ENCODE peak calls at places on chromosome 14, in seven cellular contexts. X is GM12865, C is cardiac muscle cell, Y is neural progenitor cell, O is astrocyte of the spinal cord, V is GM23248, B is HepG2. K is an unnamed sample.

GRCh38 chr14:69876848-69877306 is 2.3 kb upstream of the SMOC1 start:
- DNase-seq in X (no peak), C (no peak), Y (no peak), O (no peak), V (no peak), B (peak), K (no peak)

GRCh38 chr14:75370416-75371205 is 57.2 kb upstream of the JDP2 start:
- DNase-seq in X (no peak), C (no peak), Y (no peak), O (no peak), V (no peak), B (no peak), K (no peak)

GRCh38 chr14:91396959-91397815 is 20.4 kb downstream of the CCDC88C start:
- DNase-seq in X (peak), C (no peak), Y (no peak), O (no peak), V (no peak), B (no peak), K (peak)

GRCh38 chr14:90484291-90484690 is 87.5 kb downstream of the CALM1 start:
- DNase-seq in X (no peak), C (no peak), Y (no peak), O (no peak), V (no peak), B (no peak), K (no peak)

GRCh38 chr14:79862045-79862444 is 349.3 kb downstream of the DIO2 start:
- DNase-seq in X (no peak), C (no peak), Y (no peak), O (no peak), V (no peak), B (no peak), K (no peak)

GRCh38 chr14:105685003-105685402 is 158.6 kb downstream of the TMEM121 start:
- DNase-seq in X (peak), C (no peak), Y (no peak), O (no peak), V (no peak), B (no peak), K (no peak)

GRCh38 chr14:99758121-99758871 is 34.9 kb upstream of the EML1 start:
- DNase-seq in X (no peak), C (no peak), Y (peak), O (peak), V (peak), B (no peak), K (peak)

GRCh38 chr14:31937730-31938346 is 139.3 kb upstream of the ARHGAP5 start:
- DNase-seq in X (peak), C (no peak), Y (no peak), O (peak), V (peak), B (peak), K (no peak)

GRCh38 chr14:54395284-54395683 is 1.5 kb upstream of the CDKN3 start:
- DNase-seq in X (no peak), C (no peak), Y (no peak), O (no peak), V (no peak), B (no peak), K (no peak)

GRCh38 chr14:54572316-54572715 is 5.4 kb downstream of the SAMD4A start:
- DNase-seq in X (peak), C (peak), Y (peak), O (no peak), V (peak), B (peak), K (peak)

GRCh38 chr14:79668941-79669340 is 542.4 kb downstream of the DIO2 start:
- DNase-seq in X (no peak), C (no peak), Y (no peak), O (no peak), V (no peak), B (no peak), K (no peak)

GRCh38 chr14:21106191-21106505 is 5.3 kb downstream of the TMEM253 start:
- DNase-seq in X (no peak), C (no peak), Y (no peak), O (no peak), V (peak), B (no peak), K (no peak)

GRCh38 chr14:59275668-59276067 is 87.2 kb downstream of the DAAM1 start:
- DNase-seq in X (peak), C (no peak), Y (no peak), O (peak), V (peak), B (peak), K (no peak)

GRCh38 chr14:101590062-101590461 is 28.8 kb downstream of the DIO3 start:
- DNase-seq in X (no peak), C (no peak), Y (no peak), O (no peak), V (no peak), B (no peak), K (no peak)

GRCh38 chr14:90521121-90521929 is 124.5 kb downstream of the CALM1 start:
- DNase-seq in X (no peak), C (peak), Y (no peak), O (peak), V (peak), B (no peak), K (no peak)

GRCh38 chr14:26856832-26857508 is 259.1 kb upstream of the NOVA1 start:
- DNase-seq in X (no peak), C (no peak), Y (no peak), O (no peak), V (no peak), B (no peak), K (no peak)

GRCh38 chr14:35213869-35214387 is 78.3 kb upstream of the PSMA6 start:
- DNase-seq in X (no peak), C (no peak), Y (no peak), O (peak), V (peak), B (peak), K (no peak)

GRCh38 chr14:68784298-68784910 is 8.5 kb downstream of the ZFP36L1 start:
- DNase-seq in X (peak), C (no peak), Y (no peak), O (no peak), V (peak), B (peak), K (no peak)

GRCh38 chr14:73500360-73500759 is 9.6 kb downstream of the RIOX1 start:
- DNase-seq in X (no peak), C (no peak), Y (no peak), O (no peak), V (no peak), B (no peak), K (no peak)

GRCh38 chr14:92470215-92470614 is 43.4 kb upstream of the RIN3 start:
- DNase-seq in X (no peak), C (no peak), Y (no peak), O (peak), V (peak), B (no peak), K (no peak)

GRCh38 chr14:94174622-94175402 is 690 bp downstream of the PPP4R4 start:
- DNase-seq in X (no peak), C (no peak), Y (peak), O (no peak), V (peak), B (no peak), K (peak)

GRCh38 chr14:21723431-21724045 is 49.9 kb upstream of the OR4E1 start:
- DNase-seq in X (peak), C (peak), Y (peak), O (no peak), V (peak), B (peak), K (peak)

GRCh38 chr14:71290960-71291466 is 383.8 kb downstream of the PCNX1 start:
- DNase-seq in X (peak), C (no peak), Y (no peak), O (peak), V (peak), B (peak), K (no peak)

GRCh38 chr14:21506557-21506956 is 4.6 kb downstream of the METTL3 start:
- DNase-seq in X (no peak), C (no peak), Y (no peak), O (no peak), V (no peak), B (no peak), K (no peak)

GRCh38 chr14:91609183-91609582 is 99.1 kb upstream of the PPP4R3A start:
- DNase-seq in X (no peak), C (no peak), Y (no peak), O (no peak), V (no peak), B (no peak), K (no peak)

GRCh38 chr14:68604822-68605221 is 188.0 kb downstream of the ZFP36L1 start:
- DNase-seq in X (no peak), C (no peak), Y (no peak), O (no peak), V (no peak), B (no peak), K (no peak)

GRCh38 chr14:69643430-69644200 is 32.2 kb downstream of the SUSD6 start:
- DNase-seq in X (peak), C (no peak), Y (no peak), O (peak), V (peak), B (peak), K (no peak)

GRCh38 chr14:103480595-103480994 is 42.0 kb downstream of the CKB start:
- DNase-seq in X (peak), C (no peak), Y (no peak), O (no peak), V (no peak), B (no peak), K (no peak)

GRCh38 chr14:90381999-90382451 is 14.8 kb upstream of the CALM1 start:
- DNase-seq in X (peak), C (no peak), Y (peak), O (no peak), V (peak), B (peak), K (peak)

GRCh38 chr14:66610154-66610563 is 102.2 kb downstream of the GPHN start:
- DNase-seq in X (peak), C (no peak), Y (peak), O (no peak), V (peak), B (peak), K (peak)

GRCh38 chr14:104287301-104288009 is 149.1 kb downstream of the KIF26A start:
- DNase-seq in X (no peak), C (no peak), Y (no peak), O (no peak), V (no peak), B (no peak), K (no peak)

GRCh38 chr14:91997492-91997891 is 42.4 kb downstream of the TRIP11 start:
- DNase-seq in X (no peak), C (no peak), Y (no peak), O (no peak), V (peak), B (no peak), K (no peak)

GRCh38 chr14:51394804-51395203 is 154.8 kb downstream of the TMX1 start:
- DNase-seq in X (no peak), C (no peak), Y (no peak), O (no peak), V (no peak), B (no peak), K (no peak)

GRCh38 chr14:61663312-61663974 is 31.9 kb upstream of the HIF1A start:
- DNase-seq in X (peak), C (no peak), Y (no peak), O (no peak), V (no peak), B (no peak), K (no peak)

DNA sequence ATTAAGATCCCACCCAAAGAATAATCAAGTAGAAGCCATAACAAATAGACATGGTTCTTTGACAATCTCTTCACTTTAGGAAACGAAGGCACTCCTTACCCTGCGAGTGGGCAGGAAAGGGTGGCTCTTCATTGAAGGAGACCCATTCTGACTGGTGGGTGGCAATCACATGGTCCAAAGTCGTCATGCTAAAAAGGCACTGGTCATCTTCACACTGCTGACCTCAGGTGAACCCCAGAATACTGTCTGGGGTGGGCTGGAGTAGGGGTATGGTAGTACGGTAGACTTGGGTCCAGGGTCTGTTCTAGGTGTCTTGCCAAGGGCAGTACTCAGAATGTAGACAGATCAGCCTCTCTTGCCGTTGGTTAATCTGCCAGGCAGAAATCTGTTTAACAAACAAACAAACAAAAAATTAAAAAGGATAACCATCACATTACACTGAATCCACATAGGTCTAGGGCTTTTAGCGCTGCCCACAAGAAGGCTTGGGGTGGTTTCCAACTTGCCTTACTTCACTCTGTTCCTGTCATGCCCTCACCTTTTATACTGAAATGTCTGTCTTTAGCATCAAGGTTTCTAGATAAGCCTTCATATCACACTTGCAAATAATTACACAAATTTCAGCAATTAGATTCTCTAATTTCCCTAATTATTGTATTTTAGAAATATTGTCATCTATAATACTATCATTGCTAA is 1.8 kb downstream of the STON2 start:
- DNase-seq in X (no peak), C (no peak), Y (no peak), O (no peak), V (no peak), B (no peak), K (no peak)
- H3K4me3 ChIP-seq in X (no peak), C (no peak), Y (no peak), O (no peak), V (no peak), B (no peak), K (no peak)

GRCh38 chr14:24137529-24138395 is 1.8 kb downstream of the PSME1 start:
- DNase-seq in X (no peak), C (no peak), Y (no peak), O (no peak), V (no peak), B (no peak), K (no peak)
- H3K4me3 ChIP-seq in X (peak), C (no peak), Y (no peak), O (no peak), V (no peak), B (peak), K (no peak)

DNA sequence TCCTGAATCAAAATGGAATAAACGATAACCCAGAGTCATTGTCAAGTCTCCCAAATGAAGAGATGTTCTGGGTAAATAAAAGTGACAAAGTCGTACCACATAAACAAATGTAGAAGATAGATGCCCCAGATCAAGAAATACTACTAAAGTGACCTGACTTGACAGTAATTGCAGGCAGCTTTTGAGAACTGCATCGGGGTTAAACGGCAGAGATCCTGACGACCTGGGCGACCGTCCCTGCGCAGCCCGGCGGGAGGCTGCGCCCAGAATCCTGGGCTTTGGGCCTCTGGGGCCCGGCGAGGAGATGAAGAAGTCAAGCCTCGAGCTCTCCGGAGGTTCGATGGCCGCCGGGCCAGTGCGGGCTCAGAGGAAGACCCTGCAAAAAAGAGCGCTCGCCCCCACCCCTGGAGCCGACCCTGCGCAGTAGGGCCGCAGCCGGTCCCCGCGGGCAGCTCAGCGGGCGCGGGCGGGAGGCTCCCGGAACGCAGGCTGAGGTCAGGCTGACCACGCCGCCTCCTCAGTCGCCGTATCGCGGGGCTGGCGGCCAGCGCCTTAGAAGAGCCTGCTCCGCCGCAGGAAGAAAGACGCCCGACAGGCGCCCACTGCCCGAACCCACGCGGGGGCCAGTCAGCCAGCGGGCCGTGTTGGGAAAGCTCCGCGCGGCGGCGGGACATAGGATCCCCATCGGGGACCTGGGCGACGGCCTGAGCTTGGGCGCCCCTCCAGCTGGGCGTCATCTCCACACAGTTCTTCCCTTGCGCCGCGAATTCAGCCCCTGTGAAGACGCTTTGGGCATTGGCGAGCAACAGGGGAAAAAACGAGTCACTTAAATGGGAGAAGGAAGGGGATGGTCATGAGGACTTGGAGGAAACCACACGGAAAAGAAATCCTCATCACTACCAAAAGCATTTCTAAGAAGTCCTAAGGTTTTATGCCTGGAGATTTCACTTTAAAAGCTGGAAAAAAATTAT is 16.0 kb downstream of the NKX2-1 start:
- DNase-seq in X (no peak), C (no peak), Y (peak), O (no peak), V (no peak), B (no peak), K (peak)
- H3K4me3 ChIP-seq in X (no peak), C (peak), Y (peak), O (no peak), V (no peak), B (no peak), K (peak)

DNA sequence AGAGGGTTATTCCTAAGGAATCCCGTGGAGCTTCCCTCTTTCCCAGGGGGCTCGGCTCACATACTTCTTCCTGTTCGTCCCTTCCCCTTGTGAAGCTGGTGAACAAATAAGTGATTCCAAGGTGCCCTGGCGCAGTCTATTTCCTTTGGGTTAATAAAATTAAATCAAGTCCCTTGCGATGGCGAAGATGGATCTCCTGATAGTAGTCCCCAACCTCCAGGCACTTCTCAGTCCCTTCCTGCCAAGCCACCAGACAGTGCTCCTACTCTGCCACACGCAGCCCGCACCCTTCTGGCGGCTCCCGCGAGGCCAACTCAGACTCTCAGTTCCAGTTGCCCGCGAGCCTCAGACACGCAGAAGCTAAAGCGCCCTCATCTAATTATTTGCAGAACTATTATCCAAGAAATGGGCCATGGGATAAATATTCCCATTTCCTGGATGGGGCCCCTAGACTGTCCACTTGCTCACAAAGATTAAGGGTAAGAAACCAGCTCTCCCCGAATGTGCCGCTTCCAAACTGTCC is 2.4 kb upstream of the SIX6 start:
- DNase-seq in X (no peak), C (no peak), Y (peak), O (no peak), V (no peak), B (no peak), K (peak)
- H3K4me3 ChIP-seq in X (no peak), C (no peak), Y (peak), O (no peak), V (no peak), B (no peak), K (peak)

GRCh38 chr14:60485057-60485599 is 735 bp downstream of the C14orf39 start:
- DNase-seq in X (no peak), C (peak), Y (peak), O (no peak), V (no peak), B (no peak), K (peak)
- H3K4me3 ChIP-seq in X (no peak), C (peak), Y (peak), O (peak), V (no peak), B (no peak), K (peak)